ENCODE peak calls at places on chromosomes 16 and 17, in nine cellular contexts. One of them, this sample, is unnamed. For H3K4me1, the result is how much of the 10 kb centered on the place peaks cover.

GRCh38 chr17:41785876-41786226 is 660 bp downstream of the JUP start:
- DNase-seq in body of pancreas: peak
- DNase-seq in neural progenitor cell: peak
- DNase-seq in CD8-positive, alpha-beta T cell: no peak
- DNase-seq in psoas muscle: no peak
- DNase-seq in pancreas: peak
- DNase-seq in cardiac muscle cell: no peak
- DNase-seq in right lobe of liver: no peak
- DNase-seq in stomach: peak
- DNase-seq in this sample: no peak

GRCh38 chr16:56789360-56789759 is 59.4 kb downstream of the NUP93 start:
- DNase-seq in body of pancreas: peak
- DNase-seq in neural progenitor cell: no peak
- DNase-seq in CD8-positive, alpha-beta T cell: peak
- DNase-seq in psoas muscle: no peak
- DNase-seq in pancreas: peak
- DNase-seq in cardiac muscle cell: peak
- DNase-seq in right lobe of liver: no peak
- DNase-seq in stomach: peak
- DNase-seq in this sample: no peak

GRCh38 chr16:89529097-89529496 is 20.9 kb downstream of the SPG7 start:
- DNase-seq in body of pancreas: no peak
- DNase-seq in neural progenitor cell: no peak
- DNase-seq in CD8-positive, alpha-beta T cell: no peak
- DNase-seq in psoas muscle: no peak
- DNase-seq in pancreas: no peak
- DNase-seq in cardiac muscle cell: no peak
- DNase-seq in right lobe of liver: no peak
- DNase-seq in stomach: no peak
- DNase-seq in this sample: no peak

GRCh38 chr17:28475151-28475900 is 1.9 kb downstream of the SLC13A2 start:
- DNase-seq in body of pancreas: no peak
- DNase-seq in neural progenitor cell: no peak
- DNase-seq in CD8-positive, alpha-beta T cell: no peak
- DNase-seq in psoas muscle: no peak
- DNase-seq in pancreas: no peak
- DNase-seq in cardiac muscle cell: no peak
- DNase-seq in right lobe of liver: no peak
- DNase-seq in stomach: no peak
- DNase-seq in this sample: no peak

GRCh38 chr17:73827627-73828241 is 183.5 kb upstream of the SDK2 start:
- DNase-seq in body of pancreas: no peak
- DNase-seq in neural progenitor cell: no peak
- DNase-seq in CD8-positive, alpha-beta T cell: no peak
- DNase-seq in psoas muscle: no peak
- DNase-seq in pancreas: no peak
- DNase-seq in cardiac muscle cell: peak
- DNase-seq in right lobe of liver: no peak
- DNase-seq in stomach: no peak
- DNase-seq in this sample: no peak

GRCh38 chr17:49656247-49656646 is 21.6 kb downstream of the SPOP start:
- DNase-seq in body of pancreas: no peak
- DNase-seq in neural progenitor cell: no peak
- DNase-seq in CD8-positive, alpha-beta T cell: no peak
- DNase-seq in psoas muscle: no peak
- DNase-seq in pancreas: no peak
- DNase-seq in cardiac muscle cell: no peak
- DNase-seq in right lobe of liver: no peak
- DNase-seq in stomach: no peak
- DNase-seq in this sample: no peak

GRCh38 chr17:16044484-16044883 is 44.9 kb downstream of the TTC19 start:
- DNase-seq in body of pancreas: no peak
- DNase-seq in neural progenitor cell: no peak
- DNase-seq in CD8-positive, alpha-beta T cell: no peak
- DNase-seq in psoas muscle: no peak
- DNase-seq in pancreas: no peak
- DNase-seq in cardiac muscle cell: no peak
- DNase-seq in right lobe of liver: peak
- DNase-seq in stomach: no peak
- DNase-seq in this sample: peak

GRCh38 chr17:39027440-39028035 is 60.3 kb upstream of the FBXO47 start:
- DNase-seq in body of pancreas: no peak
- DNase-seq in neural progenitor cell: peak
- DNase-seq in CD8-positive, alpha-beta T cell: no peak
- DNase-seq in psoas muscle: no peak
- DNase-seq in pancreas: no peak
- DNase-seq in cardiac muscle cell: no peak
- DNase-seq in right lobe of liver: peak
- DNase-seq in stomach: no peak
- DNase-seq in this sample: no peak

GRCh38 chr16:3879887-3880564 is 487 bp downstream of the CREBBP start:
- DNase-seq in body of pancreas: peak
- DNase-seq in neural progenitor cell: peak
- DNase-seq in CD8-positive, alpha-beta T cell: peak
- DNase-seq in psoas muscle: peak
- DNase-seq in pancreas: peak
- DNase-seq in cardiac muscle cell: peak
- DNase-seq in right lobe of liver: peak
- DNase-seq in stomach: peak
- DNase-seq in this sample: no peak

GRCh38 chr16:12252616-12253015 is 276.1 kb downstream of the SNX29 start:
- DNase-seq in body of pancreas: no peak
- DNase-seq in neural progenitor cell: no peak
- DNase-seq in CD8-positive, alpha-beta T cell: no peak
- DNase-seq in psoas muscle: no peak
- DNase-seq in pancreas: no peak
- DNase-seq in cardiac muscle cell: no peak
- DNase-seq in right lobe of liver: no peak
- DNase-seq in stomach: no peak
- DNase-seq in this sample: no peak

GRCh38 chr16:86680137-86680536 is 101.8 kb downstream of the FOXL1 start:
- DNase-seq in body of pancreas: no peak
- DNase-seq in neural progenitor cell: no peak
- DNase-seq in CD8-positive, alpha-beta T cell: no peak
- DNase-seq in psoas muscle: no peak
- DNase-seq in pancreas: no peak
- DNase-seq in cardiac muscle cell: peak
- DNase-seq in right lobe of liver: no peak
- DNase-seq in stomach: no peak
- DNase-seq in this sample: no peak

GRCh38 chr16:29804455-29805231 is 1.7 kb upstream of the MAZ start:
- DNase-seq in body of pancreas: peak
- DNase-seq in neural progenitor cell: peak
- DNase-seq in CD8-positive, alpha-beta T cell: no peak
- DNase-seq in psoas muscle: peak
- DNase-seq in pancreas: peak
- DNase-seq in cardiac muscle cell: peak
- DNase-seq in right lobe of liver: peak
- DNase-seq in stomach: peak
- DNase-seq in this sample: no peak

GRCh38 chr16:49376206-49376605 is 2.6 kb downstream of the C16orf78 start:
- DNase-seq in body of pancreas: no peak
- DNase-seq in neural progenitor cell: no peak
- DNase-seq in CD8-positive, alpha-beta T cell: no peak
- DNase-seq in psoas muscle: no peak
- DNase-seq in pancreas: no peak
- DNase-seq in cardiac muscle cell: no peak
- DNase-seq in right lobe of liver: no peak
- DNase-seq in stomach: no peak
- DNase-seq in this sample: no peak

GRCh38 chr16:88453217-88453531 is at the start of gene ZFPM1:
- DNase-seq in body of pancreas: no peak
- DNase-seq in neural progenitor cell: peak
- DNase-seq in CD8-positive, alpha-beta T cell: no peak
- DNase-seq in psoas muscle: no peak
- DNase-seq in pancreas: no peak
- DNase-seq in cardiac muscle cell: no peak
- DNase-seq in right lobe of liver: no peak
- DNase-seq in stomach: no peak
- DNase-seq in this sample: no peak

GRCh38 chr17:9229160-9229825 is 208.0 kb downstream of the NTN1 start:
- DNase-seq in body of pancreas: no peak
- DNase-seq in neural progenitor cell: no peak
- DNase-seq in CD8-positive, alpha-beta T cell: no peak
- DNase-seq in psoas muscle: no peak
- DNase-seq in pancreas: no peak
- DNase-seq in cardiac muscle cell: no peak
- DNase-seq in right lobe of liver: no peak
- DNase-seq in stomach: no peak
- DNase-seq in this sample: no peak

GRCh38 chr17:38341035-38341721 is 2.6 kb downstream of the GPR179 start:
- DNase-seq in body of pancreas: peak
- DNase-seq in neural progenitor cell: peak
- DNase-seq in CD8-positive, alpha-beta T cell: no peak
- DNase-seq in psoas muscle: peak
- DNase-seq in pancreas: no peak
- DNase-seq in cardiac muscle cell: peak
- DNase-seq in right lobe of liver: peak
- DNase-seq in stomach: peak
- DNase-seq in this sample: no peak

GRCh38 chr16:12238598-12238997 is 262.1 kb downstream of the SNX29 start:
- DNase-seq in body of pancreas: no peak
- DNase-seq in neural progenitor cell: no peak
- DNase-seq in CD8-positive, alpha-beta T cell: no peak
- DNase-seq in psoas muscle: no peak
- DNase-seq in pancreas: no peak
- DNase-seq in cardiac muscle cell: no peak
- DNase-seq in right lobe of liver: no peak
- DNase-seq in stomach: no peak
- DNase-seq in this sample: no peak

GRCh38 chr17:33954597-33954996 is 300.5 kb upstream of the CCL2 start:
- DNase-seq in body of pancreas: no peak
- DNase-seq in neural progenitor cell: no peak
- DNase-seq in CD8-positive, alpha-beta T cell: no peak
- DNase-seq in psoas muscle: no peak
- DNase-seq in pancreas: no peak
- DNase-seq in cardiac muscle cell: no peak
- DNase-seq in right lobe of liver: no peak
- DNase-seq in stomach: no peak
- DNase-seq in this sample: no peak

GRCh38 chr17:52106638-52107261 is 51.8 kb downstream of the CA10 start:
- DNase-seq in body of pancreas: peak
- DNase-seq in neural progenitor cell: peak
- DNase-seq in CD8-positive, alpha-beta T cell: no peak
- DNase-seq in psoas muscle: peak
- DNase-seq in pancreas: peak
- DNase-seq in cardiac muscle cell: peak
- DNase-seq in right lobe of liver: no peak
- DNase-seq in stomach: peak
- DNase-seq in this sample: peak

GRCh38 chr16:81519298-81520150 is 74.9 kb downstream of the CMIP start:
- DNase-seq in body of pancreas: no peak
- DNase-seq in neural progenitor cell: no peak
- DNase-seq in CD8-positive, alpha-beta T cell: no peak
- DNase-seq in psoas muscle: no peak
- DNase-seq in pancreas: no peak
- DNase-seq in cardiac muscle cell: no peak
- DNase-seq in right lobe of liver: no peak
- DNase-seq in stomach: no peak
- DNase-seq in this sample: no peak

GRCh38 chr17:60863892-60864673 is 186.4 kb downstream of the BCAS3 start:
- DNase-seq in body of pancreas: no peak
- DNase-seq in neural progenitor cell: no peak
- DNase-seq in CD8-positive, alpha-beta T cell: no peak
- DNase-seq in psoas muscle: no peak
- DNase-seq in pancreas: no peak
- DNase-seq in cardiac muscle cell: peak
- DNase-seq in right lobe of liver: no peak
- DNase-seq in stomach: no peak
- DNase-seq in this sample: no peak
- H3K4me3 ChIP-seq in body of pancreas: no peak
- H3K4me3 ChIP-seq in neural progenitor cell: no peak
- H3K4me3 ChIP-seq in CD8-positive, alpha-beta T cell: no peak
- H3K4me3 ChIP-seq in psoas muscle: no peak
- H3K4me3 ChIP-seq in pancreas: no peak
- H3K4me3 ChIP-seq in cardiac muscle cell: no peak
- H3K4me3 ChIP-seq in right lobe of liver: no peak
- H3K4me3 ChIP-seq in stomach: no peak
- H3K4me3 ChIP-seq in this sample: no peak

GRCh38 chr17:66543526-66543925 is 241.1 kb downstream of the PRKCA start:
- DNase-seq in body of pancreas: no peak
- DNase-seq in neural progenitor cell: no peak
- DNase-seq in CD8-positive, alpha-beta T cell: no peak
- DNase-seq in psoas muscle: no peak
- DNase-seq in pancreas: no peak
- DNase-seq in cardiac muscle cell: no peak
- DNase-seq in right lobe of liver: no peak
- DNase-seq in stomach: no peak
- DNase-seq in this sample: no peak
- H3K4me1 ChIP-seq in body of pancreas: under half
- H3K4me1 ChIP-seq in neural progenitor cell: under half
- H3K4me1 ChIP-seq in CD8-positive, alpha-beta T cell: half or more
- H3K4me1 ChIP-seq in psoas muscle: under half
- H3K4me1 ChIP-seq in pancreas: under half
- H3K4me1 ChIP-seq in cardiac muscle cell: under half
- H3K4me1 ChIP-seq in right lobe of liver: under half
- H3K4me1 ChIP-seq in stomach: under half
- H3K4me1 ChIP-seq in this sample: under half

GRCh38 chr17:31283841-31284240 is 13.2 kb downstream of the OMG start:
- DNase-seq in body of pancreas: no peak
- DNase-seq in neural progenitor cell: no peak
- DNase-seq in CD8-positive, alpha-beta T cell: no peak
- DNase-seq in psoas muscle: no peak
- DNase-seq in pancreas: no peak
- DNase-seq in cardiac muscle cell: no peak
- DNase-seq in right lobe of liver: no peak
- DNase-seq in stomach: no peak
- DNase-seq in this sample: no peak
- H3K27ac ChIP-seq in body of pancreas: no peak
- H3K27ac ChIP-seq in neural progenitor cell: no peak
- H3K27ac ChIP-seq in CD8-positive, alpha-beta T cell: no peak
- H3K27ac ChIP-seq in psoas muscle: no peak
- H3K27ac ChIP-seq in pancreas: no peak
- H3K27ac ChIP-seq in cardiac muscle cell: no peak
- H3K27ac ChIP-seq in right lobe of liver: no peak
- H3K27ac ChIP-seq in stomach: no peak
- H3K27ac ChIP-seq in this sample: no peak

DNA sequence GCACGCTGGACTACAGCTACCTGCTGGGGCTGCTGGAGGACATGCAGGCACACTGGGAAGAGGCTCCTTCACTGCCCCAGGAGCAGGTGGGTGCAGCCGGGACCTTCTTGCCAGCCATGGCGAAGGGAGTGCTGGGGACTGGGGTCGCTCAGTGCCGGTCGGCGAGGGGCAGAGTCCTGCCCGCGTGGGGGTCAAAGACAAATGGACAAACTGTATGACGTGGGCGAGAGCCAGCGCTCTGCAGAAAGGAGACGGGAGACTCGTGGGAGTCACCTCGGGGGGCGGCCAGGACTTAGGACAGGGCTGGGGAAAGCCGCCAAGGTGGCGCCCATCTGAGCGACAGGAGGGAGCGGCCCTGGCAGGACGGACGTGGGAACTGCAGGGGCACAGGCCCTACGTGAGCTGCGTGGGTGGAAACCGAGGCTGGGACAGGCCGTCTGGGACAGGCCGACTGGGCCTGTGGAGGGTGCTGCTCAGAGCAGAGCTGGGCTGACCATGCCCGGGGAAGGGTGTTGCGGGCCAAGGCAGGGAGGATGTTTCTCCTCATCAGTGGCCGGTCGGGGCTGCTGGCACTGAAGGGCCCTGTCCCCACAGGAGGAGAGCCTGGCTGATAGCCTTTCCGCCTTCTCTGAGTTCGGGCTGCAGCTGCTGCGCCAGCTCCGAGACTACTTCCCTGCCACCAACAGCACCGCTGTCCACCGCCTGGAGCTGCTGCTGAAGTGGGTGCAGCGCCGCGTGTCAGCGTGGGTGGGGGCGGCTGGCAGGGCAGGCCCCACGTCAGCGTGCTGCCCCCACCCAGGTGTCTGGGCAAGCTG is 8.0 kb downstream of the TSR3 start:
- DNase-seq in body of pancreas: no peak
- DNase-seq in neural progenitor cell: no peak
- DNase-seq in CD8-positive, alpha-beta T cell: no peak
- DNase-seq in psoas muscle: no peak
- DNase-seq in pancreas: no peak
- DNase-seq in cardiac muscle cell: no peak
- DNase-seq in right lobe of liver: no peak
- DNase-seq in stomach: no peak
- DNase-seq in this sample: no peak
- H3K4me3 ChIP-seq in body of pancreas: no peak
- H3K4me3 ChIP-seq in neural progenitor cell: peak
- H3K4me3 ChIP-seq in CD8-positive, alpha-beta T cell: peak
- H3K4me3 ChIP-seq in psoas muscle: peak
- H3K4me3 ChIP-seq in pancreas: peak
- H3K4me3 ChIP-seq in cardiac muscle cell: peak
- H3K4me3 ChIP-seq in right lobe of liver: peak
- H3K4me3 ChIP-seq in stomach: peak
- H3K4me3 ChIP-seq in this sample: peak

This sample was measured in iPS DF 6.9.